ENCODE peak calls at places on chromosomes 12 and 14, in five cellular contexts. One of them, this sample, is unnamed.
A peak's percentile ranks its signal among the peaks of the same experiment; 100 is the strongest.

GRCh38 chr12:27226319-27226984 is 17.6 kb upstream of the STK38L start:
- DNase-seq in stimulated activated naive B cell treated with anti-CD40 and anti-IgM and Interleukin-4, amounts not matched to agents 10 μg/mL and 1 μg/mL and 100 μg/mL, for 72 hours: no peak
- DNase-seq in ELR: no peak
- DNase-seq in naive thymus-derived CD8-positive, alpha-beta T cell: no peak
- DNase-seq in prostate gland: peak; percentile 14
- DNase-seq in this sample: no peak

GRCh38 chr14:49691031-49691430 is 1.9 kb upstream of the KLHDC1 start:
- DNase-seq in ELR: no peak
- DNase-seq in prostate gland: no peak
- DNase-seq in stimulated activated naive B cell treated with anti-CD40 and anti-IgM and Interleukin-4, amounts not matched to agents 10 μg/mL and 1 μg/mL and 100 μg/mL, for 72 hours: no peak
- DNase-seq in naive thymus-derived CD8-positive, alpha-beta T cell: no peak
- DNase-seq in this sample: no peak

GRCh38 chr12:105064564-105065222 is 19.6 kb downstream of the ALDH1L2 start:
- DNase-seq in prostate gland: no peak
- DNase-seq in ELR: no peak
- DNase-seq in naive thymus-derived CD8-positive, alpha-beta T cell: no peak
- DNase-seq in stimulated activated naive B cell treated with anti-CD40 and anti-IgM and Interleukin-4, amounts not matched to agents 10 μg/mL and 1 μg/mL and 100 μg/mL, for 72 hours: no peak
- DNase-seq in this sample: no peak

GRCh38 chr12:31572900-31573299 is 18.0 kb downstream of the DENND5B start:
- DNase-seq in prostate gland: no peak
- DNase-seq in naive thymus-derived CD8-positive, alpha-beta T cell: no peak
- DNase-seq in ELR: no peak
- DNase-seq in stimulated activated naive B cell treated with anti-CD40 and anti-IgM and Interleukin-4, amounts not matched to agents 10 μg/mL and 1 μg/mL and 100 μg/mL, for 72 hours: no peak
- DNase-seq in this sample: no peak

GRCh38 chr14:75542585-75543091 is 20.4 kb downstream of the BATF start:
- DNase-seq in naive thymus-derived CD8-positive, alpha-beta T cell: peak; percentile 59
- DNase-seq in ELR: no peak
- DNase-seq in stimulated activated naive B cell treated with anti-CD40 and anti-IgM and Interleukin-4, amounts not matched to agents 10 μg/mL and 1 μg/mL and 100 μg/mL, for 72 hours: peak; percentile 82
- DNase-seq in prostate gland: peak; percentile 53
- DNase-seq in this sample: peak; percentile 58

GRCh38 chr12:27008070-27008469 is 6.1 kb downstream of the TM7SF3 start:
- DNase-seq in stimulated activated naive B cell treated with anti-CD40 and anti-IgM and Interleukin-4, amounts not matched to agents 10 μg/mL and 1 μg/mL and 100 μg/mL, for 72 hours: no peak
- DNase-seq in prostate gland: no peak
- DNase-seq in naive thymus-derived CD8-positive, alpha-beta T cell: no peak
- DNase-seq in ELR: no peak
- DNase-seq in this sample: no peak

GRCh38 chr12:64099430-64099829 is 122.7 kb downstream of the KICS2 start:
- DNase-seq in prostate gland: no peak
- DNase-seq in ELR: peak; percentile 92
- DNase-seq in stimulated activated naive B cell treated with anti-CD40 and anti-IgM and Interleukin-4, amounts not matched to agents 10 μg/mL and 1 μg/mL and 100 μg/mL, for 72 hours: no peak
- DNase-seq in naive thymus-derived CD8-positive, alpha-beta T cell: no peak
- DNase-seq in this sample: no peak

GRCh38 chr12:106919910-106920544 is 35.7 kb upstream of the TMEM263 start:
- DNase-seq in naive thymus-derived CD8-positive, alpha-beta T cell: peak; percentile 44
- DNase-seq in ELR: peak; percentile 69
- DNase-seq in stimulated activated naive B cell treated with anti-CD40 and anti-IgM and Interleukin-4, amounts not matched to agents 10 μg/mL and 1 μg/mL and 100 μg/mL, for 72 hours: no peak
- DNase-seq in prostate gland: peak; percentile 11
- DNase-seq in this sample: peak; percentile 36

GRCh38 chr14:51564460-51564859 is 87.2 kb upstream of the FRMD6 start:
- DNase-seq in prostate gland: no peak
- DNase-seq in stimulated activated naive B cell treated with anti-CD40 and anti-IgM and Interleukin-4, amounts not matched to agents 10 μg/mL and 1 μg/mL and 100 μg/mL, for 72 hours: no peak
- DNase-seq in naive thymus-derived CD8-positive, alpha-beta T cell: no peak
- DNase-seq in ELR: no peak
- DNase-seq in this sample: no peak

GRCh38 chr12:21248679-21249078 is 86.0 kb downstream of the SLCO1A2 start:
- DNase-seq in prostate gland: no peak
- DNase-seq in naive thymus-derived CD8-positive, alpha-beta T cell: no peak
- DNase-seq in stimulated activated naive B cell treated with anti-CD40 and anti-IgM and Interleukin-4, amounts not matched to agents 10 μg/mL and 1 μg/mL and 100 μg/mL, for 72 hours: no peak
- DNase-seq in ELR: peak; percentile 47
- DNase-seq in this sample: no peak

GRCh38 chr12:117875652-117876491 is 92.9 kb downstream of the KSR2 start:
- DNase-seq in stimulated activated naive B cell treated with anti-CD40 and anti-IgM and Interleukin-4, amounts not matched to agents 10 μg/mL and 1 μg/mL and 100 μg/mL, for 72 hours: no peak
- DNase-seq in naive thymus-derived CD8-positive, alpha-beta T cell: peak; percentile 31
- DNase-seq in ELR: peak; percentile 51
- DNase-seq in prostate gland: no peak
- DNase-seq in this sample: no peak

GRCh38 chr12:26233620-26234019 is 38.2 kb downstream of the SSPN start:
- DNase-seq in stimulated activated naive B cell treated with anti-CD40 and anti-IgM and Interleukin-4, amounts not matched to agents 10 μg/mL and 1 μg/mL and 100 μg/mL, for 72 hours: no peak
- DNase-seq in prostate gland: no peak
- DNase-seq in naive thymus-derived CD8-positive, alpha-beta T cell: no peak
- DNase-seq in ELR: peak; percentile 10
- DNase-seq in this sample: no peak

GRCh38 chr12:95848575-95849388 is 10.0 kb upstream of the SNRPF start:
- DNase-seq in ELR: peak; percentile 47
- DNase-seq in naive thymus-derived CD8-positive, alpha-beta T cell: no peak
- DNase-seq in prostate gland: peak; percentile 24
- DNase-seq in stimulated activated naive B cell treated with anti-CD40 and anti-IgM and Interleukin-4, amounts not matched to agents 10 μg/mL and 1 μg/mL and 100 μg/mL, for 72 hours: no peak
- DNase-seq in this sample: no peak

GRCh38 chr14:99099051-99099787 is 172.8 kb downstream of the BCL11B start:
- DNase-seq in ELR: no peak
- DNase-seq in naive thymus-derived CD8-positive, alpha-beta T cell: no peak
- DNase-seq in prostate gland: no peak
- DNase-seq in stimulated activated naive B cell treated with anti-CD40 and anti-IgM and Interleukin-4, amounts not matched to agents 10 μg/mL and 1 μg/mL and 100 μg/mL, for 72 hours: no peak
- DNase-seq in this sample: no peak

GRCh38 chr12:28905220-28905940 is 243.7 kb upstream of the FAR2 start:
- DNase-seq in ELR: no peak
- DNase-seq in naive thymus-derived CD8-positive, alpha-beta T cell: no peak
- DNase-seq in prostate gland: no peak
- DNase-seq in stimulated activated naive B cell treated with anti-CD40 and anti-IgM and Interleukin-4, amounts not matched to agents 10 μg/mL and 1 μg/mL and 100 μg/mL, for 72 hours: no peak
- DNase-seq in this sample: no peak

GRCh38 chr12:113197518-113198077 is 12.1 kb downstream of the RITA1 start:
- DNase-seq in prostate gland: no peak
- DNase-seq in ELR: no peak
- DNase-seq in stimulated activated naive B cell treated with anti-CD40 and anti-IgM and Interleukin-4, amounts not matched to agents 10 μg/mL and 1 μg/mL and 100 μg/mL, for 72 hours: no peak
- DNase-seq in naive thymus-derived CD8-positive, alpha-beta T cell: no peak
- DNase-seq in this sample: no peak

GRCh38 chr12:108699955-108700563 is 31.3 kb downstream of the CORO1C start:
- DNase-seq in stimulated activated naive B cell treated with anti-CD40 and anti-IgM and Interleukin-4, amounts not matched to agents 10 μg/mL and 1 μg/mL and 100 μg/mL, for 72 hours: no peak
- DNase-seq in prostate gland: no peak
- DNase-seq in naive thymus-derived CD8-positive, alpha-beta T cell: no peak
- DNase-seq in ELR: no peak
- DNase-seq in this sample: no peak

GRCh38 chr12:131589231-131589902 is 121.5 kb upstream of the SFSWAP start:
- DNase-seq in prostate gland: no peak
- DNase-seq in stimulated activated naive B cell treated with anti-CD40 and anti-IgM and Interleukin-4, amounts not matched to agents 10 μg/mL and 1 μg/mL and 100 μg/mL, for 72 hours: no peak
- DNase-seq in naive thymus-derived CD8-positive, alpha-beta T cell: no peak
- DNase-seq in ELR: no peak
- DNase-seq in this sample: no peak

GRCh38 chr12:62966990-62967506 is 32.1 kb upstream of the PPM1H start:
- DNase-seq in prostate gland: no peak
- DNase-seq in stimulated activated naive B cell treated with anti-CD40 and anti-IgM and Interleukin-4, amounts not matched to agents 10 μg/mL and 1 μg/mL and 100 μg/mL, for 72 hours: no peak
- DNase-seq in naive thymus-derived CD8-positive, alpha-beta T cell: no peak
- DNase-seq in ELR: no peak
- DNase-seq in this sample: no peak

GRCh38 chr12:6285532-6286306 is 24.8 kb upstream of the PLEKHG6 start:
- DNase-seq in ELR: peak; percentile 87
- DNase-seq in naive thymus-derived CD8-positive, alpha-beta T cell: no peak
- DNase-seq in stimulated activated naive B cell treated with anti-CD40 and anti-IgM and Interleukin-4, amounts not matched to agents 10 μg/mL and 1 μg/mL and 100 μg/mL, for 72 hours: no peak
- DNase-seq in prostate gland: no peak
- DNase-seq in this sample: no peak

GRCh38 chr14:64388533-64389243 is 535 bp downstream of the MTHFD1 start:
- DNase-seq in stimulated activated naive B cell treated with anti-CD40 and anti-IgM and Interleukin-4, amounts not matched to agents 10 μg/mL and 1 μg/mL and 100 μg/mL, for 72 hours: no peak
- DNase-seq in naive thymus-derived CD8-positive, alpha-beta T cell: no peak
- DNase-seq in prostate gland: peak; percentile 29
- DNase-seq in ELR: peak; percentile 50
- DNase-seq in this sample: no peak

GRCh38 chr12:124404162-124404561 is 109.3 kb downstream of the RFLNA start:
- DNase-seq in prostate gland: no peak
- DNase-seq in ELR: no peak
- DNase-seq in naive thymus-derived CD8-positive, alpha-beta T cell: no peak
- DNase-seq in stimulated activated naive B cell treated with anti-CD40 and anti-IgM and Interleukin-4, amounts not matched to agents 10 μg/mL and 1 μg/mL and 100 μg/mL, for 72 hours: no peak
- DNase-seq in this sample: no peak

GRCh38 chr12:64826234-64826633 is 1.8 kb downstream of the TBC1D30 start:
- DNase-seq in prostate gland: peak; percentile 36
- DNase-seq in stimulated activated naive B cell treated with anti-CD40 and anti-IgM and Interleukin-4, amounts not matched to agents 10 μg/mL and 1 μg/mL and 100 μg/mL, for 72 hours: peak; percentile 26
- DNase-seq in ELR: peak; percentile 42
- DNase-seq in naive thymus-derived CD8-positive, alpha-beta T cell: peak; percentile 54
- DNase-seq in this sample: no peak

GRCh38 chr14:34580381-34580780 is 40.9 kb upstream of the EAPP start:
- DNase-seq in ELR: no peak
- DNase-seq in naive thymus-derived CD8-positive, alpha-beta T cell: no peak
- DNase-seq in stimulated activated naive B cell treated with anti-CD40 and anti-IgM and Interleukin-4, amounts not matched to agents 10 μg/mL and 1 μg/mL and 100 μg/mL, for 72 hours: no peak
- DNase-seq in prostate gland: no peak
- DNase-seq in this sample: no peak

GRCh38 chr14:50943261-50943942 is 881 bp downstream of the PYGL start:
- DNase-seq in prostate gland: peak; percentile 11
- DNase-seq in naive thymus-derived CD8-positive, alpha-beta T cell: no peak
- DNase-seq in stimulated activated naive B cell treated with anti-CD40 and anti-IgM and Interleukin-4, amounts not matched to agents 10 μg/mL and 1 μg/mL and 100 μg/mL, for 72 hours: no peak
- DNase-seq in ELR: peak; percentile 61
- DNase-seq in this sample: no peak

GRCh38 chr12:121217761-121218160 is 7.8 kb downstream of the P2RX4 start:
- DNase-seq in ELR: no peak
- DNase-seq in naive thymus-derived CD8-positive, alpha-beta T cell: no peak
- DNase-seq in stimulated activated naive B cell treated with anti-CD40 and anti-IgM and Interleukin-4, amounts not matched to agents 10 μg/mL and 1 μg/mL and 100 μg/mL, for 72 hours: no peak
- DNase-seq in prostate gland: no peak
- DNase-seq in this sample: no peak

GRCh38 chr14:95121911-95122696 is 35.2 kb downstream of the DICER1 start:
- DNase-seq in naive thymus-derived CD8-positive, alpha-beta T cell: no peak
- DNase-seq in stimulated activated naive B cell treated with anti-CD40 and anti-IgM and Interleukin-4, amounts not matched to agents 10 μg/mL and 1 μg/mL and 100 μg/mL, for 72 hours: no peak
- DNase-seq in ELR: no peak
- DNase-seq in prostate gland: no peak
- DNase-seq in this sample: no peak

GRCh38 chr12:25787701-25788100 is 170.8 kb upstream of the RASSF8 start:
- DNase-seq in stimulated activated naive B cell treated with anti-CD40 and anti-IgM and Interleukin-4, amounts not matched to agents 10 μg/mL and 1 μg/mL and 100 μg/mL, for 72 hours: no peak
- DNase-seq in ELR: no peak
- DNase-seq in prostate gland: no peak
- DNase-seq in naive thymus-derived CD8-positive, alpha-beta T cell: no peak
- DNase-seq in this sample: no peak

This sample was measured in stimulated activated naive CD4-positive, alpha-beta T cell.